ENCODE peak calls at places on chromosomes 5 and 9, in four cellular contexts. V is stomach, U is left lung, M is heart right ventricle. Q is an unnamed sample.

GRCh38 chr5:79728396-79728795 is 38.8 kb downstream of the CMYA5 start:
- DNase-seq in V (no peak), U (no peak), M (no peak), Q (no peak)

GRCh38 chr5:39892708-39893107 is 467.9 kb upstream of the DAB2 start:
- DNase-seq in V (no peak), U (no peak), M (no peak), Q (no peak)

GRCh38 chr5:84685121-84685520 is 300.4 kb upstream of the EDIL3 start:
- DNase-seq in V (no peak), U (no peak), M (no peak), Q (no peak)

GRCh38 chr9:6055213-6055612 is 39.8 kb upstream of the RANBP6 start:
- DNase-seq in V (peak), U (no peak), M (no peak), Q (no peak)

GRCh38 chr5:136906545-136906944 is 541.2 kb upstream of the TRPC7 start:
- DNase-seq in V (no peak), U (no peak), M (no peak), Q (no peak)

GRCh38 chr5:74903165-74903787 is 37.1 kb upstream of the FAM169A start:
- DNase-seq in V (peak), U (peak), M (peak), Q (no peak)

GRCh38 chr5:53930457-53930856 is 370.0 kb downstream of the NDUFS4 start:
- DNase-seq in V (no peak), U (no peak), M (no peak), Q (no peak)

GRCh38 chr9:114836769-114837168 is 30.9 kb upstream of the TNFSF15 start:
- DNase-seq in V (no peak), U (no peak), M (no peak), Q (no peak)

GRCh38 chr5:117230375-117230774 is 655.8 kb upstream of the SEMA6A start:
- DNase-seq in V (no peak), U (no peak), M (no peak), Q (no peak)

GRCh38 chr5:179381691-179382090 is 36.4 kb upstream of the ADAMTS2 start:
- DNase-seq in V (no peak), U (no peak), M (no peak), Q (peak)

GRCh38 chr5:3034449-3034848 is 283.0 kb upstream of the IRX2 start:
- DNase-seq in V (no peak), U (no peak), M (no peak), Q (no peak)

GRCh38 chr9:109886617-109887016 is 106.6 kb downstream of the PALM2AKAP2 start:
- DNase-seq in V (no peak), U (no peak), M (no peak), Q (no peak)

GRCh38 chr9:136078498-136079011 is 16.5 kb downstream of the NACC2 start:
- DNase-seq in V (no peak), U (no peak), M (peak), Q (no peak)

GRCh38 chr5:158546748-158547147 is 553.0 kb downstream of the EBF1 start:
- DNase-seq in V (no peak), U (no peak), M (no peak), Q (no peak)

GRCh38 chr5:170632985-170633234 is 129.1 kb downstream of the KCNIP1 start:
- DNase-seq in V (peak), U (peak), M (peak), Q (peak)

GRCh38 chr5:170630711-170631141 is 126.9 kb downstream of the KCNIP1 start:
- DNase-seq in V (no peak), U (no peak), M (no peak), Q (no peak)

GRCh38 chr5:170631471-170632195 is 127.8 kb downstream of the KCNIP1 start:
- DNase-seq in V (no peak), U (no peak), M (peak), Q (peak)

GRCh38 chr5:170633235-170634041 is 129.6 kb downstream of the KCNIP1 start:
- DNase-seq in V (no peak), U (no peak), M (peak), Q (peak)

DNA sequence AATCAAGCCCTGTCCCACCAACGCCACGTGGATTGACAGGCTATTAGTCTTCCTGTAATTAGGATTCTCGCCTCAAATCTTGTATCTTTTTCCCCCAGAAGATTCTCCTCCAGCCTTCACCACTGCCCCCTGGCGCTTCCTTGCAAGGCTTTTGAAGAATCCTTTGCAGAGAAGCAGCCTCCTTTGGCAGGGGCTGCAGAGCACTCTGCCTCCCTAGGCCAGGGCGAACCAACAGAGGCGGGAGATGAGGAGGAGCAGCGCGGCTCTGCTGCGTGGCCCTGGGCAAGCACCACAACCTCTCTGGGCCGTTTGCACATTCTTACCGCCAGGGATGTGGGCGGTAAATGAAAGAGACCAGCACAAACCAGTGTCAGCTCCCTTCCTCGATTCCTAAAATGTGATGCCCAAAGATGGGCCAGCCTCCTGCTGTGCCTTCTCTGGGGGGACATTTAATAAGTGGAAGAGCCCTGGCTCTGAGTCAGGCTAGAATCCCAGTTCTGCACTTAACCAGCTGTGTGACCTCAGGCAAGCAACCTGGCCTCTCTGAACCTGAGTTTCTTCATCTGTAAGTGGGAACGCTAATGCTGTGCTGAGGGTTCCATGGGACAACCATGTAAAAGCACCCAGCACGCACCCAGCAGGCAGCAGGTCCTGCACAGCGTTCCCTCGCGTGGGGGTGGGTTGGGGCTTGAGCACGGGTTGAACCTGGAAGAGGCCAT is 128.6 kb downstream of the KCNIP1 start:
- DNase-seq in V (no peak), U (no peak), M (no peak), Q (no peak)
- H3K4me3 ChIP-seq in V (peak), U (no peak), M (peak), Q (peak)

GRCh38 chr9:87686520-87687090 is 39.3 kb upstream of the CTSL start:
- DNase-seq in V (no peak), U (no peak), M (no peak), Q (peak)

GRCh38 chr9:87684627-87685204 is 41.2 kb upstream of the CTSL start:
- DNase-seq in V (peak), U (no peak), M (no peak), Q (no peak)

GRCh38 chr9:87685431-87685830 is 40.5 kb upstream of the CTSL start:
- DNase-seq in V (no peak), U (no peak), M (no peak), Q (no peak)

GRCh38 chr9:87687207-87687606 is 38.7 kb upstream of the CTSL start:
- DNase-seq in V (no peak), U (no peak), M (no peak), Q (no peak)

GRCh38 chr9:87685871-87686519 is 39.9 kb upstream of the CTSL start:
- DNase-seq in V (no peak), U (peak), M (no peak), Q (peak)
- TF ChIP-seq CTCF in V (no peak), U (no peak), M (no peak), Q (no peak)

GRCh38 chr5:964821-965220 is 43.8 kb upstream of the NKD2 start:
- DNase-seq in V (no peak), U (no peak), M (no peak), Q (peak)

GRCh38 chr5:962801-963200 is 45.8 kb upstream of the NKD2 start:
- DNase-seq in V (no peak), U (no peak), M (no peak), Q (peak)

GRCh38 chr5:963310-963672 is 45.3 kb upstream of the NKD2 start:
- DNase-seq in V (no peak), U (no peak), M (no peak), Q (no peak)

GRCh38 chr5:962386-962785 is 46.2 kb upstream of the NKD2 start:
- DNase-seq in V (no peak), U (no peak), M (no peak), Q (peak)

GRCh38 chr5:963673-964531 is 44.7 kb upstream of the NKD2 start:
- DNase-seq in V (no peak), U (no peak), M (peak), Q (peak)
- H3K27ac ChIP-seq in V (peak), U (peak), M (no peak), Q (no peak)

DNA sequence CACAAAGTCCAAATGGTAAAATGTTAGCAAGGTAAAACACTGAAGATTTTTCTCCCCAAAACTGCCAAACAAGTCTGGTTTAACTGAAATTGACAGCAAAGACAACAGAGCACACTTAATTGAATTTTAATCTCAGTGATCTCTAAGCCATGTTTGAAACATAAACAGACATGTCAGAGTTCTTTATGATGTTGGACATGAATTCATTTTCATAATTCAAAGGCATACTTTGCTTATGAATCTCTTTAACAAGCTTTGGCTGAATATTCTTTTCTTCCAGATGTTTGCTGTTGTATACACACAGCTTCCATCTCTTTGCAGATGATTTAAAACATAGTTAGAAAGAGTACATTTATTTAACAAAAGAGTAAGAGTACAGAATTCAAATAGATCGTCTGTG is 509.1 kb downstream of the RAB3C start:
- DNase-seq in V (no peak), U (no peak), M (no peak), Q (no peak)
- H3K4me3 ChIP-seq in V (no peak), U (no peak), M (no peak), Q (no peak)

GRCh38 chr9:98410185-98410697 is 154.8 kb upstream of the TBC1D2 start:
- DNase-seq in V (no peak), U (peak), M (peak), Q (no peak)
- TF ChIP-seq CTCF in V (no peak), U (no peak), M (peak), Q (no peak)

GRCh38 chr5:1897386-1897785 is 14.7 kb upstream of the IRX4 start:
- DNase-seq in V (no peak), U (no peak), M (no peak), Q (no peak)
- H3K27ac ChIP-seq in V (no peak), U (no peak), M (no peak), Q (no peak)

GRCh38 chr5:149654282-149654681 is 73.0 kb downstream of the ARHGEF37 start:
- DNase-seq in V (no peak), U (no peak), M (no peak), Q (no peak)
- H3K4me3 ChIP-seq in V (no peak), U (no peak), M (no peak), Q (no peak)

DNA sequence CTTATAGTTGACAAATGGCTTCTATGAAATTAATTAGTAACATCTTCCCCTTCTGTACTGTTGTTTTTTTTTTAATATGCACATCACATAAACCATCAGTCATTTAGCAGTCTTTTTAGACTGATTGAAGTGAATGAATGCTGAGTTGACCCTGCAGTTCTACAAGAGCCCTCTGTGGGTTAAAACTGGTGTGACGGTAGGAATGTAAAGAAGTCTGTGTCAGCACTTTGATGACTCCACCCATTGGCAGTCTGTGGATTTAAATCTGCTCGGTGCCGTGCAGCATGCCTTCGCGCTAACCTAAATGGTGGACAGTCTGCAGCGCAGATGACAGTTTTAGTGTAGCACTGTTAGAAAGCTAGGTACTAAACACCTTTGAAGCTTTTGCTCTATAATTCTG is 3.1 kb downstream of the GTF3C4 start:
- DNase-seq in V (no peak), U (no peak), M (no peak), Q (no peak)
- TF ChIP-seq CTCF in V (no peak), U (no peak), M (no peak), Q (no peak)

DNA sequence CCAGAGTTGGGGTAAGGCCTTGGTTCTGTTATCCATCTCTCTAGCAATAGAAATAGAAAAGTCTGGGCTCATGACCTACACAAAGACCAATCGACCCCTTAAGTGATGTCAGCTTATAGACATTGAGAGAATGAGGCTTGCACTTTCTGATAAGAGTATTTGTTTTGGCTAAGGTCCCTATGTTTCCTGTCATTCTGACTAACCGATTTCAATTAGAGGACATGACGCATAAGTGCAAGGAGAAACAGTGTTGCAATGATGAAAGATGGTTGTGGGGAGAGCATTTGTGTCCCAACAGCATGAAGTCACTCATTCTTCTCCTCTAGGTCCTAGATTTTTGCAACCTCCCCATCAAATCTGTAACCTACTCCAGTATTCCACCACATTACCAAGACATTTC is 255.1 kb downstream of the MAT2B start:
- DNase-seq in V (no peak), U (no peak), M (no peak), Q (no peak)
- H3K27ac ChIP-seq in V (no peak), U (no peak), M (no peak), Q (no peak)

GRCh38 chr9:88936668-88937067 is 54.6 kb upstream of the S1PR3 start:
- DNase-seq in V (no peak), U (no peak), M (no peak), Q (no peak)
- H3K4me3 ChIP-seq in V (no peak), U (no peak), M (no peak), Q (no peak)

Q was measured in coronary artery.